ENCODE peak calls at places on chromosomes 6 and 20, in nine cellular contexts. C is left lung, Y is HCT116, V is K562, D is tibial artery, B is cardiac muscle cell, F is right lobe of liver, U is foreskin keratinocyte, M is lung. Z is an unnamed sample.

GRCh38 chr6:45054610-45055009 is 273.5 kb upstream of the RUNX2 start:
- DNase-seq in Y (no peak), M (no peak), V (no peak), C (no peak), U (no peak), D (no peak), B (peak), F (no peak), Z (peak)

GRCh38 chr6:129009856-129010255 is 126.9 kb downstream of the LAMA2 start:
- DNase-seq in V (no peak), M (no peak), B (no peak), C (no peak), Y (no peak), U (no peak), D (no peak), F (no peak), Z (peak)

GRCh38 chr6:72140795-72141194 is 254.4 kb downstream of the RIMS1 start:
- DNase-seq in U (no peak), F (no peak), M (no peak), V (no peak), C (no peak), Y (no peak), B (peak), D (no peak), Z (peak)

GRCh38 chr6:127225497-127225896 is 41.2 kb upstream of the RNF146 start:
- DNase-seq in B (no peak), U (peak), M (no peak), Y (no peak), D (no peak), V (no peak), C (no peak), F (no peak), Z (no peak)

GRCh38 chr6:161369339-161369738 is 95.5 kb upstream of the AGPAT4 start:
- DNase-seq in V (no peak), D (no peak), M (no peak), B (peak), Y (no peak), U (peak), C (no peak), F (no peak), Z (no peak)

GRCh38 chr6:3489961-3490621 is 33.2 kb upstream of the SLC22A23 start:
- DNase-seq in U (no peak), C (no peak), M (no peak), Y (no peak), B (no peak), F (no peak), D (no peak), V (no peak), Z (no peak)

GRCh38 chr6:81265106-81265505 is 487.4 kb downstream of the TENT5A start:
- DNase-seq in M (no peak), V (no peak), U (no peak), Y (no peak), B (peak), D (peak), F (peak), C (peak), Z (no peak)

GRCh38 chr20:20435453-20435852 is 67.5 kb downstream of the INSM1 start:
- DNase-seq in F (no peak), U (no peak), V (no peak), Y (no peak), C (no peak), M (no peak), B (no peak), D (no peak), Z (no peak)

GRCh38 chr6:64955435-64955848 is 751.6 kb downstream of the EYS start:
- DNase-seq in Y (no peak), V (no peak), M (no peak), B (no peak), C (no peak), D (no peak), U (no peak), F (no peak), Z (no peak)

GRCh38 chr6:24797596-24798216 is 1.0 kb downstream of the ARMH2 start:
- DNase-seq in D (no peak), B (peak), C (no peak), U (no peak), M (no peak), F (no peak), Y (no peak), V (no peak), Z (no peak)

GRCh38 chr6:28311139-28311823 is 24.7 kb downstream of the ZSCAN31 start:
- DNase-seq in U (peak), D (no peak), V (no peak), C (no peak), Y (no peak), F (no peak), B (no peak), M (no peak), Z (peak)

GRCh38 chr6:37321516-37321915 is 32.3 kb upstream of the RNF8 start:
- DNase-seq in D (no peak), V (no peak), Y (no peak), M (no peak), C (no peak), F (no peak), U (no peak), B (no peak), Z (no peak)

GRCh38 chr6:136593748-136594490 is 43.7 kb upstream of the MAP7 start:
- DNase-seq in F (no peak), D (no peak), M (peak), V (no peak), C (no peak), Y (peak), U (peak), B (peak), Z (peak)
- H3K27ac ChIP-seq in F (no peak), D (peak), M (peak), V (peak), C (peak), Y (no peak), U (peak), B (no peak), Z (peak)

DNA sequence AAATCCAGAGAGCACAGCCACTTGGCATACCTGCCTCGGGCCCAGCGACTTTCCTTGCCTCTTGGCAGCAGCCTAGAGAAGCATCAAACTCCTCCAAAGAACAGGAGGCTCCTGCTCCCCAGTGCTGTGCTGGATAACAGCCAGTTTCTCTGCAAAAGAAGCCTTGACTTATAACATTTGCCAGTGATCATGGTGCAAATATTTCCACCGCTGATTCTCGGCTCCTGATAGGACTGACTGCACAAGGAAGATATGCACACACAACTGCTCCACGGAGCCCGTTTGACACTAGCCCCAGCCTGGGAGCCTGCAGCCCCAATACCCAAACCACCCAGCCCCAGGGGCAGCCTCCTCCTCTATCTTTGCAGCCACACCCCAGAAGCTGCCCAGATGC is 17.5 kb downstream of the ACSS1 start:
- DNase-seq in B (peak), M (peak), V (no peak), D (peak), U (peak), Y (no peak), F (no peak), C (peak), Z (peak)
- H3K27ac ChIP-seq in B (no peak), M (peak), V (no peak), D (peak), U (no peak), Y (no peak), F (peak), C (peak), Z (peak)

GRCh38 chr6:137852811-137853210 is 14.2 kb upstream of the TNFAIP3 start:
- DNase-seq in U (peak), Y (no peak), M (no peak), F (no peak), B (no peak), V (no peak), D (no peak), C (no peak), Z (no peak)
- H3K27ac ChIP-seq in U (peak), Y (no peak), M (no peak), F (no peak), B (no peak), V (no peak), D (no peak), C (no peak), Z (peak)

DNA sequence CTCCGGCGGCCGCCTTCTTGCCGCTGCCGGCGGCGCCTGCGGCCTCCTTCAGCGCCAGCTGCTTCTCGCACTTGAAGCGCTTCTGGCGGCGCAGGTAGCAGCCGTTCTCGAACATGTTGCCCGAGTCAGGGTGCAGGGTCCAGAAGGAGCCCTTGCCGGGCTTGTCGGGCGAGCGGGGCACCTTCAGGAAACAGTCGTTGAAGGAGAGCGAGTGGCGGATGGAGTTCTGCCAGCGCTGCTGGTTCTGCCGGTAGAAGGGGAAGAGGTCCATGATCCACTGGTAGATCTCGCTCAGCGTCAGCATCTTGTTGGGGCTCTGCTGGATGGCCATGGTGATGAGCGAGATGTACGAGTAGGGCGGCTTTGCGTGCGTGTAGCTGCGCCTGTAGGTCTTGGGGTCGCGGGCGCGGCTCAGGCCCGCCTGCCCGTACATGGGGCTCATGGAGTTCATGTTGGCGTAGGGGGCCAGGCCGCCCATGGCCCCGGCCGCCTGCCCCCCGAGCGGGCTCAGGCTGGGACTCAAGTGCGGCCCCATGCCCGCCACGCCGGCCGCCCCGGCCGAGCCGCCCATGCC is 1.9 kb downstream of the FOXA2 start:
- DNase-seq in Y (no peak), C (peak), V (no peak), D (no peak), F (no peak), B (no peak), U (no peak), M (no peak), Z (no peak)
- H3K27ac ChIP-seq in Y (no peak), C (peak), V (no peak), D (no peak), F (peak), B (no peak), U (no peak), M (peak), Z (no peak)

GRCh38 chr20:2690213-2690612 is 2.4 kb upstream of the EBF4 start:
- DNase-seq in Y (no peak), D (no peak), C (no peak), B (no peak), U (no peak), V (no peak), M (no peak), F (no peak), Z (no peak)
- H3K27ac ChIP-seq in Y (no peak), D (no peak), C (no peak), B (no peak), U (no peak), V (no peak), M (no peak), F (no peak), Z (no peak)

DNA sequence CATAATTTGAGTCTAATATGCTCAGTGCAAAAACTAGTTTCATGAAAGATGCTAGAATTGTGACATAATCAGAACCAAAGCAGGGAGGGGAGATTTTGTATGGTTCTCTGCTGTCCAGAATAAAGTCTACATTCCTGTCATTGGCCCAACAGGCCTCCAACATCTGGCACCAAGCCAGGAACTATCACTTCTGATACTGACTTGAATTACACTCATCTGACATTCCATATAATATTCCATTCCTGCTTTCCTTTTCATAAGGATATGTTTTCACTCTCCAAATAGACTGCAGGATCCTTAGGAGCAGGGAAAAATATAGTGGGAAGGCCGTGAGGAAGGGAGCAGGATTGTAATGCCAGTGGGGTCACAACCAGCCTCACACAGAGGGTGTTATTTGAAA is 84.6 kb upstream of the BTN3A2 start:
- DNase-seq in C (no peak), U (no peak), F (no peak), B (no peak), D (no peak), Y (no peak), M (no peak), V (no peak), Z (peak)
- H3K27ac ChIP-seq in C (no peak), U (no peak), F (no peak), B (peak), D (no peak), Y (no peak), M (no peak), V (no peak), Z (no peak)

DNA sequence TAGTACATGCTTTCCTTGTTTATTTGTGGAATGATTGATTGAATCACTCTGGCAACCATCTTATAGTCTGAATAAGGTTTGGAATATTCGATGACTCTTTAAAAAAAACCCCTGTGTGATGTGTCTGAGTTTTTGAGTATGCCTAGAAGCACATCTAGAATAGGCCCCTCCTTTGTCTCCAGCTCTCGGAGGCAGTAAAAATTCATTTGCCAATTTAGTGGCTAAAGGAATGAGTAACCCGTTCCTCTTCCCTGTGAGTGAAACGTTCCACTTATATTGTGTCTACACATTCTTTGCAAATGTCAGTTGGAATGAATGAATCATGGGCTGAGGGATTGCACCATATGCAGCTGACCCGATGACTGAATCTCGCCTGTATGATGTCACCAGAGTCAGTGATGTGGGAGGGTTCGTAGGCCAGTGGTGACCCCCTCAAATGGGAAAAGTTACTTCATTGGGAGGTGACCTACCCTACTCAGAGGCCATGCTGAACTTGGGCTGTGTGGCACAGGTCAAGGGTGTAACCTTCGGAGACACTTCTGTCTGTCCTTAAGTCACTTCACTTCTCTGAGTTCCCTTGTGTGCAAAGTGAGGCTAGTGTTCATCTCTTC is 21.6 kb downstream of the MOCS3 start:
- DNase-seq in F (no peak), M (no peak), Y (no peak), V (no peak), B (peak), U (peak), D (no peak), C (no peak), Z (peak)
- H3K27ac ChIP-seq in F (no peak), M (no peak), Y (no peak), V (no peak), B (no peak), U (peak), D (no peak), C (no peak), Z (peak)

Z was measured in SJCRH30.